ENCODE peak calls at places on chromosome 16, in ten cellular contexts. B is breast epithelium, J is sigmoid colon, T is spleen, D is stomach, P is transverse colon, E is endothelial cell of umbilical vein, O is suprapubic skin, G is H1, F is HCT116. Q is an unnamed sample. For H3K4me1, the result is how much of the 10 kb centered on the place peaks cover.

GRCh38 chr16:75591001-75591852 is 25.0 kb downstream of the GABARAPL2 start:
- DNase-seq in E (peak), F (no peak), D (no peak), P (peak), T (no peak), G (no peak), B (no peak), J (peak), O (peak), Q (peak)

GRCh38 chr16:84887207-84887606 is 67.4 kb downstream of the CRISPLD2 start:
- DNase-seq in D (no peak), B (no peak), J (no peak), O (no peak), G (no peak), E (no peak), T (no peak), P (no peak), F (no peak), Q (no peak)

GRCh38 chr16:20107086-20107485 is 33.4 kb upstream of the GPR139 start:
- DNase-seq in T (no peak), J (no peak), G (no peak), E (no peak), D (no peak), F (no peak), P (no peak), B (no peak), O (no peak), Q (no peak)

GRCh38 chr16:31502981-31503380 is 5.2 kb downstream of the RUSF1 start:
- DNase-seq in T (no peak), G (no peak), B (no peak), E (no peak), F (no peak), O (no peak), P (no peak), D (no peak), J (no peak), Q (no peak)

GRCh38 chr16:8814095-8814806 is 16.6 kb downstream of the PMM2 start:
- DNase-seq in F (no peak), J (no peak), G (no peak), P (no peak), O (no peak), E (no peak), D (no peak), B (no peak), T (no peak), Q (no peak)

GRCh38 chr16:3129137-3130131 is 5.4 kb upstream of the ZNF213 start:
- DNase-seq in G (peak), F (no peak), J (peak), D (peak), O (peak), P (peak), T (peak), E (peak), B (no peak), Q (peak)

GRCh38 chr16:10150906-10151305 is 31.3 kb downstream of the GRIN2A start:
- DNase-seq in P (no peak), T (no peak), F (no peak), J (no peak), E (no peak), O (no peak), B (no peak), G (no peak), D (no peak), Q (no peak)

GRCh38 chr16:69712914-69713581 is 13.3 kb downstream of the NQO1 start:
- DNase-seq in B (no peak), G (peak), P (no peak), J (no peak), O (no peak), F (no peak), T (no peak), D (no peak), E (no peak), Q (no peak)

GRCh38 chr16:20899503-20900298 is 457 bp downstream of the DCUN1D3 start:
- DNase-seq in D (no peak), F (no peak), G (peak), T (peak), P (no peak), B (no peak), E (peak), J (no peak), O (peak), Q (no peak)

GRCh38 chr16:89738072-89738377 is 16.7 kb downstream of the ZNF276 start:
- DNase-seq in D (no peak), O (no peak), E (no peak), G (no peak), P (no peak), B (no peak), J (no peak), F (no peak), T (no peak), Q (no peak)
- TF ChIP-seq POLR2A in D (no peak), O (no peak), E (no peak), G (no peak), P (no peak), B (no peak), J (no peak), F (no peak), T (no peak), Q (no peak)

GRCh38 chr16:29826342-29826695 is 6.1 kb downstream of the MVP start:
- DNase-seq in B (no peak), F (no peak), P (no peak), D (no peak), J (no peak), G (no peak), O (no peak), E (no peak), T (no peak), Q (no peak)
- H3K4me1 ChIP-seq in B (under half), F (half or more), P (half or more), D (half or more), J (half or more), G (under half), O (half or more), E (under half), T (under half), Q (under half)

GRCh38 chr16:58509256-58510096 is 5.8 kb upstream of the SETD6 start:
- DNase-seq in F (no peak), J (peak), O (peak), P (no peak), D (peak), G (no peak), E (no peak), B (no peak), T (peak), Q (peak)
- TF ChIP-seq POLR2AphosphoS5 in F (no peak), J (no peak), O (no peak), P (no peak), D (no peak), G (no peak), E (no peak), B (no peak), T (no peak), Q (peak)

DNA sequence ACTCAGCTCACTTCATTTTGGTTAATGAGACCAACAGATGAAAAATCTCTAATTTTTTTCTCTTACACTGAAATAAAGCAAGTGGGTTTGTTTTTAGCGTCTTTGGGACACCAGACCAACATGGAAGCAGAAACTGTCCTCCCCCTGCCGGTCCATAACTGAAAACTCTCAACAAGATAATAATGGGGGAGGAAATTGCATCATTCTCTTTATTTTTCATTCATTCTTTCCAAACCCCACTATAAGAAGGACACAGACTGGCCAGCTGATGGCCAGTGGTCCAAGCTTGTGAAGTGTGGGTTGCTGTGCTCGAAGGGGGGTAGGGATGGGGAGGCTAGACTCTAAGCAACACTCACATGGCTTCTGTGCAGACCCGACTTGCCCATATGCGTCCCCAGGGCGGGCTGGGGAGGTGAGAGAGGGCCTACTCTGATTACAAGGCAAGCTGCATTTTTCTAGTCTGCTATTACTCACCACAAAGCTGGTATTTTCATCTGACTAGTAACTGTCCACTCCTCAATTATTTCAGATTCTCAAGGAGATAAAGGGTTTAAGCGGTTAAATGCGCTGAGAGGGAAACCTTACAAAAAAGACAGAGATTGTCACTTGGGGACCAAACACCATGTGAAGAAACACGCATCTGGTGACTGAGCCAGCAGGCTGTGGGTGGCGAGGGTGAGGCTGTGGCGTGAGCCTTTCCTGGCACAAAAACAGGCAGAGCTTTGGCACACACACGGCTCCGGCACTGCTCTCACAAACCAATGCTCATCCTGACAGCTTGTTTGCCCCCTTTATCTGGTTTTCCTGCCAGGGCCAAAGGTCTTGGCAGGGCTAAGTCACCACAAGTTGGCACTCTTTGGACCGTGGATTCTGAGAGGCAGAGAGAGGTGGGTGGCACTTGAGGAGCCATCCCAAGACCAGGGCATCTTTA is 38.2 kb downstream of the MARF1 start:
- DNase-seq in T (no peak), J (no peak), E (no peak), F (no peak), D (no peak), O (no peak), G (no peak), P (no peak), B (no peak), Q (no peak)
- TF ChIP-seq POLR2A in T (no peak), J (no peak), E (no peak), F (no peak), D (no peak), O (no peak), G (no peak), P (no peak), B (no peak), Q (no peak)

GRCh38 chr16:66728804-66729203 is 22.6 kb downstream of the DYNC1LI2 start:
- DNase-seq in F (no peak), P (no peak), E (no peak), T (no peak), D (no peak), O (no peak), G (no peak), B (no peak), J (peak), Q (no peak)
- H3K4me1 ChIP-seq in F (under half), P (under half), E (under half), T (under half), D (under half), O (under half), G (under half), B (under half), J (under half), Q (under half)

GRCh38 chr16:14307059-14307531 is 236.0 kb downstream of the MRTFB start:
- DNase-seq in J (no peak), O (no peak), P (no peak), T (peak), F (no peak), G (no peak), D (no peak), E (no peak), B (no peak), Q (no peak)

GRCh38 chr16:14309001-14309886 is 238.1 kb downstream of the MRTFB start:
- DNase-seq in O (no peak), E (no peak), P (no peak), D (peak), F (no peak), B (peak), G (no peak), T (peak), J (no peak), Q (peak)

GRCh38 chr16:14308357-14308723 is 237.2 kb downstream of the MRTFB start:
- DNase-seq in T (peak), F (no peak), P (no peak), O (no peak), G (no peak), J (no peak), B (no peak), D (no peak), E (no peak), Q (no peak)

GRCh38 chr16:14306485-14307058 is 235.5 kb downstream of the MRTFB start:
- DNase-seq in F (no peak), P (no peak), J (no peak), G (no peak), D (no peak), T (no peak), E (no peak), B (no peak), O (no peak), Q (no peak)

GRCh38 chr16:14307623-14308356 is 236.7 kb downstream of the MRTFB start:
- DNase-seq in B (no peak), G (no peak), T (peak), F (no peak), J (no peak), P (no peak), E (no peak), O (no peak), D (no peak), Q (no peak)
- TF ChIP-seq POLR2AphosphoS5 in B (no peak), G (no peak), T (no peak), F (peak), J (no peak), P (no peak), E (no peak), O (no peak), D (no peak), Q (no peak)

DNA sequence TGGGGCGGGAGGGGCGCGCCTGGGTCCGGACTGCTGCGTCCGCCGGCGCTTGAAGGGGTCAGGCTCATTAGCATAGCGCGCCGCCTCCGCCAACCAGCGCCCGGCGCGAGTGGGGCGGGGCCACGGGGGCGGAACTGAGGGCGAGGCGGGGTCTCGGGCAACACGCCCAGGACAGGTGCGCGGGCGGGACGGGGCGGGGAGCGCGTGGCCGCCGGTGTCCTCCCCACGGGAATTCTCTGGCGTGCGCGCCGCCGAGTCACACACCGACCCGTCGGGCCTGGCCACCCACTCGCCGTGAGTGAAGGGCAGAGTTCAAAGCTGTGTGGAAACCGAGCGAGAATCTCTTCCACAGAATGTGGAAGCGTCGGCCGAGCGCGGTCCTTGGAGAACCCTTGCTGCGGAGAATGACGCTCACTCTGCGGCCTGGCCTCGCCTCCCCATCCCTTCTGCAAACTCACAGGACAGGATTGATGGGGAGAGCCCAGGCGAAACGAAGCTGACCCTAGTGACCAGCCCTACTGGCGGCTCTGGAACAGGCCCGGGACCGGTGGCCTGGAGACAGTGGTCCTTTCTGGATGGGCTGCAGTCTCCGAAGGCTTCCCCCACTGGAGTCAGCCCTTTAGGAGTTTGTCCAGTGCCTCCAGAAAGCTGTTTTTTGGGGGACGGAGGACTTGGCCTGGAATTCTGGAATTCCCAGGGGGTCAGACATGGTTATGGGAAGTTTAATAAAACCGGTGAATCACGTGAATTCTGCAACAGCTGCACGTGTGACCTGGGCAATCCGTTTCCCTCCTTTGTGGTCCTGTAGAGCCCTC is at the start of gene SNAI3:
- DNase-seq in D (peak), J (no peak), E (peak), T (peak), F (peak), G (peak), P (peak), B (peak), O (peak), Q (peak)
- TF ChIP-seq POLR2A in D (no peak), J (no peak), E (peak), T (no peak), F (peak), G (no peak), P (no peak), B (no peak), O (no peak), Q (no peak)